ENCODE peak calls at places on chromosomes 7 and 10, in seven cellular contexts. One of them, this sample, is unnamed.

GRCh38 chr7:41188163-41189130 is 514.4 kb downstream of the INHBA start:
- DNase-seq in mucosa of descending colon: no peak
- DNase-seq in anterior cingulate cortex: no peak
- DNase-seq in ACHN: no peak
- DNase-seq in sigmoid colon: no peak
- DNase-seq in neuronal stem cell: no peak
- DNase-seq in K562: no peak
- DNase-seq in this sample: no peak

GRCh38 chr7:139543801-139544603 is 20.5 kb downstream of the CLEC2L start:
- DNase-seq in mucosa of descending colon: no peak
- DNase-seq in anterior cingulate cortex: no peak
- DNase-seq in ACHN: no peak
- DNase-seq in sigmoid colon: no peak
- DNase-seq in neuronal stem cell: no peak
- DNase-seq in K562: peak; percentile 87
- DNase-seq in this sample: no peak

GRCh38 chr7:41570766-41571165 is 132.1 kb downstream of the INHBA start:
- DNase-seq in mucosa of descending colon: no peak
- DNase-seq in anterior cingulate cortex: no peak
- DNase-seq in ACHN: no peak
- DNase-seq in sigmoid colon: no peak
- DNase-seq in neuronal stem cell: no peak
- DNase-seq in K562: no peak
- DNase-seq in this sample: no peak

GRCh38 chr7:28999421-28999820 is 41.3 kb upstream of the TRIL start:
- DNase-seq in mucosa of descending colon: no peak
- DNase-seq in anterior cingulate cortex: no peak
- DNase-seq in ACHN: no peak
- DNase-seq in sigmoid colon: no peak
- DNase-seq in neuronal stem cell: no peak
- DNase-seq in K562: no peak
- DNase-seq in this sample: no peak

GRCh38 chr7:113768256-113768847 is 150.5 kb downstream of the PPP1R3A start:
- DNase-seq in mucosa of descending colon: no peak
- DNase-seq in anterior cingulate cortex: no peak
- DNase-seq in ACHN: no peak
- DNase-seq in sigmoid colon: no peak
- DNase-seq in neuronal stem cell: no peak
- DNase-seq in K562: no peak
- DNase-seq in this sample: no peak

GRCh38 chr10:55426138-55426537 is 625.1 kb upstream of the PCDH15 start:
- DNase-seq in mucosa of descending colon: no peak
- DNase-seq in anterior cingulate cortex: no peak
- DNase-seq in ACHN: no peak
- DNase-seq in sigmoid colon: no peak
- DNase-seq in neuronal stem cell: no peak
- DNase-seq in K562: no peak
- DNase-seq in this sample: no peak

GRCh38 chr10:3067859-3068179 is 471 bp downstream of the PFKP start:
- DNase-seq in mucosa of descending colon: no peak
- DNase-seq in anterior cingulate cortex: no peak
- DNase-seq in ACHN: no peak
- DNase-seq in sigmoid colon: no peak
- DNase-seq in neuronal stem cell: no peak
- DNase-seq in K562: no peak
- DNase-seq in this sample: no peak

GRCh38 chr7:156607332-156608175 is 33.0 kb upstream of the RNF32 start:
- DNase-seq in mucosa of descending colon: no peak
- DNase-seq in anterior cingulate cortex: no peak
- DNase-seq in ACHN: no peak
- DNase-seq in sigmoid colon: no peak
- DNase-seq in neuronal stem cell: no peak
- DNase-seq in K562: no peak
- DNase-seq in this sample: no peak

GRCh38 chr7:56078196-56078595 is 14.1 kb downstream of the SUMF2 start:
- DNase-seq in mucosa of descending colon: no peak
- DNase-seq in anterior cingulate cortex: no peak
- DNase-seq in ACHN: no peak
- DNase-seq in sigmoid colon: no peak
- DNase-seq in neuronal stem cell: no peak
- DNase-seq in K562: no peak
- DNase-seq in this sample: peak; percentile 75

GRCh38 chr7:105306160-105306784 is 82.4 kb downstream of the SRPK2 start:
- DNase-seq in mucosa of descending colon: no peak
- DNase-seq in anterior cingulate cortex: no peak
- DNase-seq in ACHN: no peak
- DNase-seq in sigmoid colon: no peak
- DNase-seq in neuronal stem cell: no peak
- DNase-seq in K562: no peak
- DNase-seq in this sample: no peak

GRCh38 chr10:108566216-108567107 is 1356.8 kb downstream of the XPNPEP1 start:
- DNase-seq in mucosa of descending colon: no peak
- DNase-seq in anterior cingulate cortex: no peak
- DNase-seq in ACHN: no peak
- DNase-seq in sigmoid colon: no peak
- DNase-seq in neuronal stem cell: no peak
- DNase-seq in K562: no peak
- DNase-seq in this sample: no peak

GRCh38 chr10:47286116-47286505 is 13.9 kb upstream of the GDF10 start:
- DNase-seq in mucosa of descending colon: no peak
- DNase-seq in anterior cingulate cortex: no peak
- DNase-seq in ACHN: no peak
- DNase-seq in sigmoid colon: peak; percentile 21
- DNase-seq in neuronal stem cell: no peak
- DNase-seq in K562: no peak
- DNase-seq in this sample: no peak

GRCh38 chr10:17649836-17650235 is 5.9 kb downstream of the STAM start:
- DNase-seq in mucosa of descending colon: no peak
- DNase-seq in anterior cingulate cortex: no peak
- DNase-seq in ACHN: no peak
- DNase-seq in sigmoid colon: no peak
- DNase-seq in neuronal stem cell: no peak
- DNase-seq in K562: no peak
- DNase-seq in this sample: no peak

GRCh38 chr7:123410273-123410928 is 124.0 kb downstream of the IQUB start:
- DNase-seq in mucosa of descending colon: no peak
- DNase-seq in anterior cingulate cortex: no peak
- DNase-seq in ACHN: peak; percentile 49
- DNase-seq in sigmoid colon: no peak
- DNase-seq in neuronal stem cell: no peak
- DNase-seq in K562: no peak
- DNase-seq in this sample: no peak

GRCh38 chr7:133235212-133235883 is 17.5 kb upstream of the EXOC4 start:
- DNase-seq in mucosa of descending colon: no peak
- DNase-seq in anterior cingulate cortex: no peak
- DNase-seq in ACHN: no peak
- DNase-seq in sigmoid colon: no peak
- DNase-seq in neuronal stem cell: no peak
- DNase-seq in K562: no peak
- DNase-seq in this sample: no peak

GRCh38 chr10:77197544-77197943 is 440.1 kb downstream of the KCNMA1 start:
- DNase-seq in mucosa of descending colon: no peak
- DNase-seq in anterior cingulate cortex: no peak
- DNase-seq in ACHN: no peak
- DNase-seq in sigmoid colon: no peak
- DNase-seq in neuronal stem cell: no peak
- DNase-seq in K562: no peak
- DNase-seq in this sample: no peak

GRCh38 chr7:105497016-105497415 is 25.1 kb downstream of the PUS7 start:
- DNase-seq in mucosa of descending colon: no peak
- DNase-seq in anterior cingulate cortex: no peak
- DNase-seq in ACHN: peak; percentile 57
- DNase-seq in sigmoid colon: no peak
- DNase-seq in neuronal stem cell: no peak
- DNase-seq in K562: no peak
- DNase-seq in this sample: no peak

This sample was measured in spleen.